ENCODE peak calls at places on chromosomes 3 and 15, in six cellular contexts. B, Q, Z, Y, N and F are unnamed samples.

GRCh38 chr3:9008550-9009255 is 45.4 kb upstream of the RAD18 start:
- DNase-seq in B (no peak), Q (no peak), Z (no peak), Y (no peak), N (no peak), F (no peak)

GRCh38 chr15:27762471-27762870 is 336.6 kb downstream of the OCA2 start:
- DNase-seq in B (no peak), Q (no peak), Z (no peak), Y (no peak), N (no peak), F (no peak)

GRCh38 chr3:128222771-128223386 is 69.6 kb downstream of the EEFSEC start:
- DNase-seq in B (peak; percentile 47), Q (no peak), Z (no peak), Y (no peak), N (no peak), F (no peak)

GRCh38 chr3:133426721-133427120 is 26.9 kb downstream of the BFSP2 start:
- DNase-seq in B (no peak), Q (no peak), Z (no peak), Y (no peak), N (no peak), F (no peak)

GRCh38 chr3:136804164-136804563 is 14.8 kb upstream of the SLC35G2 start:
- DNase-seq in B (no peak), Q (no peak), Z (no peak), Y (no peak), N (no peak), F (no peak)

GRCh38 chr15:31501536-31502157 is 175.0 kb downstream of the KLF13 start:
- DNase-seq in B (no peak), Q (no peak), Z (no peak), Y (no peak), N (no peak), F (no peak)

GRCh38 chr3:127011270-127011992 is 28.5 kb downstream of the PLXNA1 start:
- DNase-seq in B (no peak), Q (peak; percentile 84), Z (no peak), Y (no peak), N (no peak), F (no peak)

GRCh38 chr15:90902996-90903732 is at the start of gene MAN2A2:
- DNase-seq in B (peak; percentile 87), Q (peak; percentile 82), Z (peak; percentile 72), Y (peak; percentile 96), N (peak; percentile 70), F (peak; percentile 91)

GRCh38 chr3:88235102-88235501 is 85.3 kb downstream of the C3orf38 start:
- DNase-seq in B (no peak), Q (no peak), Z (no peak), Y (no peak), N (no peak), F (no peak)

GRCh38 chr15:45307230-45307924 is 55.3 kb downstream of the SLC28A2 start:
- DNase-seq in B (no peak), Q (peak; percentile 42), Z (no peak), Y (no peak), N (peak; percentile 18), F (no peak)

GRCh38 chr3:62131620-62132019 is 241.7 kb downstream of the FEZF2 start:
- DNase-seq in B (no peak), Q (peak; percentile 28), Z (no peak), Y (no peak), N (peak; percentile 46), F (no peak)

GRCh38 chr3:118802325-118803095 is 232.1 kb downstream of the IGSF11 start:
- DNase-seq in B (no peak), Q (no peak), Z (no peak), Y (no peak), N (no peak), F (no peak)

GRCh38 chr15:58903232-58903631 is 30.2 kb downstream of the SLTM start:
- DNase-seq in B (no peak), Q (no peak), Z (no peak), Y (no peak), N (no peak), F (no peak)

GRCh38 chr3:149812165-149812605 is 830 bp upstream of the RNF13 start:
- DNase-seq in B (no peak), Q (no peak), Z (no peak), Y (no peak), N (no peak), F (no peak)

GRCh38 chr15:84947947-84948830 is 33.5 kb upstream of the PDE8A start:
- DNase-seq in B (no peak), Q (no peak), Z (no peak), Y (no peak), N (no peak), F (no peak)

GRCh38 chr3:115146418-115147328 is at the start of gene ZBTB20:
- DNase-seq in B (peak; percentile 87), Q (peak; percentile 84), Z (peak; percentile 21), Y (peak; percentile 95), N (peak; percentile 77), F (peak; percentile 66)

GRCh38 chr3:122952509-122952908 is 75.1 kb downstream of the SEMA5B start:
- DNase-seq in B (no peak), Q (no peak), Z (peak; percentile 69), Y (no peak), N (peak; percentile 45), F (peak; percentile 40)

GRCh38 chr3:129040579-129041300 is 19.8 kb upstream of the GP9 start:
- DNase-seq in B (no peak), Q (peak; percentile 21), Z (no peak), Y (no peak), N (peak; percentile 59), F (no peak)

GRCh38 chr15:77889009-77889806 is 188.3 kb downstream of the TBC1D2B start:
- DNase-seq in B (no peak), Q (no peak), Z (no peak), Y (no peak), N (no peak), F (no peak)

GRCh38 chr3:24142127-24142526 is 197.0 kb downstream of the NR1D2 start:
- DNase-seq in B (no peak), Q (no peak), Z (no peak), Y (no peak), N (no peak), F (no peak)
- TF ChIP-seq POLR2AphosphoS5 in B (no peak), Q (no peak), Z (no peak), Y (no peak), N (no peak), F (no peak)

GRCh38 chr3:29695201-29695904 is 414.5 kb downstream of the RBMS3 start:
- DNase-seq in B (no peak), Q (no peak), Z (no peak), Y (no peak), N (no peak), F (no peak)
- TF ChIP-seq POLR2AphosphoS5 in B (peak; percentile 91), Q (no peak), Z (no peak), Y (no peak), N (no peak), F (no peak)

GRCh38 chr15:83044156-83044555 is 22.9 kb downstream of the BTBD1 start:
- DNase-seq in B (no peak), Q (no peak), Z (no peak), Y (no peak), N (no peak), F (no peak)

GRCh38 chr15:83036253-83036652 is 24.8 kb upstream of the C15orf40 start:
- DNase-seq in B (no peak), Q (no peak), Z (no peak), Y (no peak), N (no peak), F (no peak)

GRCh38 chr15:83039206-83039605 is 27.8 kb upstream of the C15orf40 start:
- DNase-seq in B (no peak), Q (no peak), Z (no peak), Y (no peak), N (no peak), F (no peak)
- TF ChIP-seq POLR2AphosphoS5 in B (no peak), Q (no peak), Z (no peak), Y (no peak), N (no peak), F (no peak)

GRCh38 chr3:43104039-43104438 is 1.8 kb downstream of the POMGNT2 start:
- DNase-seq in B (no peak), Q (no peak), Z (no peak), Y (no peak), N (no peak), F (no peak)

GRCh38 chr3:43106293-43106628 is 382 bp upstream of the POMGNT2 start:
- DNase-seq in B (no peak), Q (no peak), Z (no peak), Y (no peak), N (no peak), F (no peak)

GRCh38 chr3:43105224-43105596 is 669 bp downstream of the POMGNT2 start:
- DNase-seq in B (no peak), Q (no peak), Z (no peak), Y (peak; percentile 84), N (peak; percentile 22), F (no peak)

GRCh38 chr3:43104786-43105185 is 1.1 kb downstream of the POMGNT2 start:
- DNase-seq in B (no peak), Q (no peak), Z (no peak), Y (no peak), N (no peak), F (no peak)

DNA sequence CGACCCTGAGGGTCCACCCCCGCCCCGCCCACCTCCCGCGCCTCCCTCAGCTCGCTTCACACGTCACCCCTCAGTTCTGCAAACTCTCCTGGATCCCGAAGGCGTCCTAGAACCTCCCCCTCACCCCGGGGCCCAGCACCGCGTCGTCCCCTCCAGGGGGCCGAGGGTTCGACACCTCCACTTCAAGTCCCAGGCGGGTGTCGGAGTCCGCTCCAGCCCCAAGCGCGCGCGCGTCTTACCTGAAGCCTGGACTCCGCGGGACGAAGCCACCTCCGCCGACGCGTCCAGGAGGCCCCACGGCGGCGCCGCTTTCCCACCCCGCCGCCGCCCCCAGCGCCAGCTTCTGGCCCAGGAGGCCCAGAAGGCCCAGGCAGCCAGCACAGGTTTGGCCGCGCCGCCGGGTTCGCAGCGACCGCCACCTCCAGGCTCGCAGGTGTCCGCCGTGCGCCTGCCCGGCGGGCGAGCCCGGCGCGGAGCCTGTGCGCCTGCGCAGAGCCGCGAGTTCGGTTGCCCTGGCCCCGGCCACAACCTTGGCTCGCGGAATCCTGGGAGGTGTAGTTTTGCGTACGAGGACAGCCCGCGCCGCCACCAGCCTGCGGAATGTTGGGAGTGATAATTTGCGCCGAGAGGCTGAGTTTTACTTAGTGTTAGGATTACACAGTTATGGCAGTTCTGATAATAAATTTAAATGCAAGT is at the start of gene POMGNT2:
- DNase-seq in B (peak; percentile 92), Q (peak; percentile 98), Z (peak; percentile 66), Y (peak; percentile 97), N (peak; percentile 94), F (peak; percentile 79)
- TF ChIP-seq POLR2AphosphoS5 in B (no peak), Q (no peak), Z (no peak), Y (peak; percentile 53), N (peak; percentile 40), F (no peak)

DNA sequence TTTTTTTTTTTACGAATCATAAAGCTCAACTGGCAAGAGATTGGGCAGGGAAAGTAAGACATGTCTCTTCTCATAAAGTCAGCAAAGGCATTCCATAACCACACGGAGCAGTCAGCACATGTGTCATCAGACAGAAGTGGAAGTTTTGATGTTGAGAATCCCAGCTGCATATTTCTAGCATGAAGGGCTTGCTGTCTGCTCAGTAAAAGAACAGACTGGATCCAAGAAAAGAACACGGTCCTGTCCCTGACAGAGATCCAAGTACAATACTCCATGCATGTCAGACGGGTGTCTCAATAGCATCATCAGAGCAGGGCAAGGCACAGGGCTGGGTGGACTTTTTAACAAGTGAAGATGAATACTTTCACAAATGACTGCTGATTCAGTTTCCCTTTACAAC is 38.2 kb downstream of the ABI3BP start:
- DNase-seq in B (no peak), Q (no peak), Z (no peak), Y (no peak), N (no peak), F (no peak)
- TF ChIP-seq POLR2AphosphoS5 in B (peak; percentile 53), Q (peak; percentile 56), Z (no peak), Y (no peak), N (no peak), F (no peak)